ENCODE peak calls at places on chromosomes 11 and 22, in six cellular contexts. I, Y, O, L, J and K are unnamed samples.
A peak's percentile ranks its signal among the peaks of the same experiment; 100 is the strongest.

GRCh38 chr11:15500643-15501042 is 385.9 kb downstream of the INSC start:
- DNase-seq in I (no peak), Y (no peak), O (no peak), L (no peak), J (no peak), K (no peak)

GRCh38 chr11:121961228-121961860 is 154.7 kb downstream of the BLID start:
- DNase-seq in I (no peak), Y (no peak), O (no peak), L (no peak), J (no peak), K (no peak)

GRCh38 chr11:4195909-4196308 is 101.3 kb downstream of the RRM1 start:
- DNase-seq in I (no peak), Y (no peak), O (no peak), L (no peak), J (no peak), K (no peak)

GRCh38 chr11:130765369-130765768 is 150.9 kb downstream of the SNX19 start:
- DNase-seq in I (no peak), Y (no peak), O (no peak), L (no peak), J (no peak), K (no peak)

GRCh38 chr11:17642980-17643379 is 76.4 kb upstream of the MYOD1 start:
- DNase-seq in I (no peak), Y (no peak), O (no peak), L (no peak), J (no peak), K (no peak)

GRCh38 chr11:110303414-110303826 is 7.0 kb upstream of the RDX start:
- DNase-seq in I (no peak), Y (no peak), O (no peak), L (no peak), J (no peak), K (no peak)

GRCh38 chr11:6557063-6557462 is 46.4 kb downstream of the RRP8 start:
- DNase-seq in I (no peak), Y (no peak), O (no peak), L (no peak), J (no peak), K (no peak)

GRCh38 chr11:36931167-36931566 is 333.1 kb upstream of the RAG2 start:
- DNase-seq in I (no peak), Y (no peak), O (no peak), L (no peak), J (no peak), K (no peak)

GRCh38 chr11:134289167-134289566 is 13.0 kb downstream of the GLB1L3 start:
- DNase-seq in I (no peak), Y (no peak), O (no peak), L (no peak), J (no peak), K (no peak)

GRCh38 chr22:48827228-48827810 is 1000.4 kb downstream of the BRD1 start:
- DNase-seq in I (no peak), Y (no peak), O (no peak), L (no peak), J (peak; percentile 42), K (no peak)

GRCh38 chr11:115377882-115378296 is 126.3 kb downstream of the CADM1 start:
- DNase-seq in I (no peak), Y (no peak), O (no peak), L (no peak), J (no peak), K (no peak)

GRCh38 chr11:19817265-19817851 is 104.7 kb downstream of the NAV2 start:
- DNase-seq in I (no peak), Y (no peak), O (no peak), L (no peak), J (no peak), K (no peak)

DNA sequence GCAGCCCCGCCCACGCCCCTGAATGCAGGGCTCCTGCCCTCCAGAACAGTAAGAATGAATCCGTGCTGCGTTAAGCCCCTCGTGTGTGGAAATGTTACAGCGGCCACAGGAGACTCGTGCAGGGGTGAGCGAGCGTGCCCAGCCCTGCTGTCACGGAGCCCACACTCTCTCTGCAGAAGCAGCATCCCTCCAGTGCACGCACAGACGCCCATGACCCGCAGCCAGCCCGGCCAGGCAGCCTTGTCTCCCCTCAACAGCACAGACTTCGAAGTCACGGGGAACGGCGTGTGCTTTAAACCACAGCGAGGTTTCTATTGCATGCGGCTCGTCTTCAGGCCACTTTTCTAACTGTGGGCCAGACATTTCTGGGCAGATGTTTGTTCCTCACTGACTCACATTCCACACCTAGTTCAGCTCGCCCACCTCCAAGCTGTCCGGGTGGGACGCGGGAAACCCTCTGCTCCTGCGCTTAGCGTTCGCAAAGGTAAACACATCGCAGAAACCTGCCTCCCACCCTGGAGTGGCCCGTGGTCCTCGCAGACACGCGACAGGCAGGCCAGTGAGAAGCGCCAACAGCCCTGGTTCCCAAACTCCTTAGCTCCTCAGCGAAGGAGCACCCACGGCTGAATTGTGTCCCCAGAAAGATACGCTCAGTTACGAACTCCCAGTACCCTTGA is 83.0 kb downstream of the CELSR1 start:
- DNase-seq in I (no peak), Y (no peak), O (no peak), L (no peak), J (no peak), K (no peak)
- H3K27ac ChIP-seq in I (no peak overlapping the region), Y (peak overlapping the region; percentile 83), O (no peak overlapping the region), L (no peak overlapping the region), J (no peak overlapping the region), K (no peak overlapping the region)

GRCh38 chr22:46373166-46373565 is 37.7 kb downstream of the TRMU start:
- DNase-seq in I (no peak), Y (no peak), O (peak; percentile 49), L (no peak), J (no peak), K (no peak)

GRCh38 chr22:46373838-46374662 is 38.5 kb downstream of the TRMU start:
- DNase-seq in I (no peak), Y (no peak), O (peak; percentile 18), L (peak; percentile 8), J (no peak), K (no peak)

GRCh38 chr22:46376096-46376495 is 40.6 kb downstream of the TRMU start:
- DNase-seq in I (no peak), Y (no peak), O (no peak), L (no peak), J (no peak), K (no peak)

GRCh38 chr22:46376908-46377565 is 41.5 kb downstream of the TRMU start:
- DNase-seq in I (no peak), Y (no peak), O (peak; percentile 50), L (no peak), J (no peak), K (no peak)

GRCh38 chr22:46374663-46375474 is 39.4 kb downstream of the TRMU start:
- DNase-seq in I (no peak), Y (no peak), O (peak; percentile 78), L (peak; percentile 20), J (peak; percentile 69), K (no peak)
- TF ChIP-seq POLR2A in I (no peak), Y (no peak), O (no peak), L (no peak), J (no peak), K (no peak)

DNA sequence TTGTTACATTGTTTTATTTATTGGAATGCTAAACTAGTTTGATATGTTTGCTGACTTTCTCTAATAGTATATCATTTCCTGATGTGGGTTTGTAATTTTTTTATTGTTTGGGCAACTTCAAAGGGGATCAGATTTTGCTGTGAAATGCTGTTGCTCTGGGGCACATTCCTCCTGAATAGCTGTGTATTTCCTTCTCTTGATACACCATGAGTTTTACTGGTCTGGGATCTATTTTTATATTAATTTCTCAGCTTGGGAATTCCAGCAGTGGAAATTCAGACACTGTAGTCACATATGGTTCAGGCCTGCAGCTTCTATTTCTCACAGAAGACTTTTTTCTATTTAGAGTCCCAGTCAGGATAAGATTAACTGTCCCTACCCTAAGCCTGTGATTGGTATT is 58.9 kb downstream of the RPUSD4 start:
- DNase-seq in I (no peak), Y (no peak), O (no peak), L (no peak), J (no peak), K (no peak)
- H3K4me1 ChIP-seq in I (no peaks in the 10 kb centered on the region), Y (no peaks in the 10 kb centered on the region), O (peaks cover 6% of the 10 kb centered on the region), L (no peaks in the 10 kb centered on the region), J (no peaks in the 10 kb centered on the region), K (no peaks in the 10 kb centered on the region)

GRCh38 chr11:75349540-75350116 is 1.8 kb downstream of the ARRB1 start:
- DNase-seq in I (no peak), Y (no peak), O (no peak), L (peak; percentile 61), J (no peak), K (no peak)
- H3K27ac ChIP-seq in I (peak overlapping the region; percentile 67), Y (peak overlapping the region; percentile 90), O (peak overlapping the region; percentile 87), L (peak overlapping the region; percentile 93), J (peak overlapping the region; percentile 99), K (peak overlapping the region; percentile 88)

GRCh38 chr11:118081241-118081958 is 4.5 kb downstream of the TMPRSS4 start:
- DNase-seq in I (no peak), Y (no peak), O (no peak), L (no peak), J (no peak), K (no peak)

GRCh38 chr11:118082880-118083543 is 3.8 kb downstream of the SMIM35 start:
- DNase-seq in I (no peak), Y (no peak), O (no peak), L (no peak), J (no peak), K (no peak)

GRCh38 chr11:118084656-118085055 is 2.1 kb downstream of the SMIM35 start:
- DNase-seq in I (no peak), Y (no peak), O (no peak), L (no peak), J (no peak), K (no peak)

GRCh38 chr11:118086913-118087768 is at the start of gene SMIM35:
- DNase-seq in I (no peak), Y (no peak), O (no peak), L (no peak), J (peak; percentile 71), K (no peak)

GRCh38 chr11:118084247-118084646 is 2.5 kb downstream of the SMIM35 start:
- DNase-seq in I (no peak), Y (no peak), O (no peak), L (peak; percentile 58), J (no peak), K (no peak)
- TF ChIP-seq POLR2A in I (no peak), Y (no peak), O (no peak), L (no peak), J (no peak), K (no peak)

GRCh38 chr11:65569973-65570918 is at the start of gene ZNRD2:
- DNase-seq in I (peak; percentile 94), Y (peak; percentile 95), O (peak; percentile 96), L (peak; percentile 99), J (peak; percentile 98), K (peak; percentile 98)
- H3K4me1 ChIP-seq in I (no peaks in the 10 kb centered on the region), Y (peaks cover 46% of the 10 kb centered on the region), O (peaks cover 60% of the 10 kb centered on the region), L (peaks cover 39% of the 10 kb centered on the region), J (peaks cover 29% of the 10 kb centered on the region), K (peaks cover 33% of the 10 kb centered on the region)

GRCh38 chr11:128757886-128758612 is 64.2 kb downstream of the FLI1 start:
- DNase-seq in I (no peak), Y (no peak), O (no peak), L (no peak), J (no peak), K (no peak)

GRCh38 chr11:128759597-128759996 is 65.7 kb downstream of the FLI1 start:
- DNase-seq in I (no peak), Y (no peak), O (no peak), L (no peak), J (no peak), K (no peak)

GRCh38 chr11:128756469-128756868 is 62.6 kb downstream of the FLI1 start:
- DNase-seq in I (no peak), Y (no peak), O (no peak), L (no peak), J (no peak), K (no peak)

GRCh38 chr11:128759168-128759567 is 65.3 kb downstream of the FLI1 start:
- DNase-seq in I (no peak), Y (no peak), O (no peak), L (no peak), J (no peak), K (no peak)

GRCh38 chr11:128757235-128757711 is 63.4 kb downstream of the FLI1 start:
- DNase-seq in I (no peak), Y (peak; percentile 29), O (no peak), L (peak; percentile 43), J (no peak), K (no peak)
- H3K27ac ChIP-seq in I (no peak overlapping the region), Y (no peak overlapping the region), O (no peak overlapping the region), L (no peak overlapping the region), J (peak overlapping the region; percentile 20), K (no peak overlapping the region)